ENCODE peak calls at places on chromosome 1, in eight cellular contexts. S, K, L, N, G, J, B and F are unnamed samples. For H3K27me3, the result is how much of the 10 kb centered on the place peaks cover.

GRCh38 chr1:203200059-203200553 is 13.6 kb upstream of the CHI3L1 start:
- DNase-seq in S (no peak), K (peak), L (peak), N (no peak), G (peak), J (peak), B (peak), F (peak)

GRCh38 chr1:93340090-93340489 is 5.6 kb upstream of the DR1 start:
- DNase-seq in S (no peak), K (no peak), L (no peak), N (no peak), G (no peak), J (no peak), B (no peak), F (no peak)

GRCh38 chr1:63590161-63590560 is 3.0 kb upstream of the PGM1 start:
- DNase-seq in S (no peak), K (no peak), L (no peak), N (no peak), G (no peak), J (no peak), B (no peak), F (no peak)

GRCh38 chr1:151966061-151966460 is 27.6 kb downstream of the S100A10 start:
- DNase-seq in S (no peak), K (no peak), L (no peak), N (no peak), G (no peak), J (no peak), B (no peak), F (peak)

GRCh38 chr1:25568834-25569598 is 25.6 kb downstream of the LDLRAP1 start:
- DNase-seq in S (no peak), K (peak), L (no peak), N (peak), G (no peak), J (peak), B (no peak), F (peak)

GRCh38 chr1:114219247-114219872 is 65.7 kb upstream of the SYT6 start:
- DNase-seq in S (no peak), K (peak), L (no peak), N (no peak), G (no peak), J (no peak), B (no peak), F (no peak)

GRCh38 chr1:18253093-18253492 is 145.5 kb downstream of the IGSF21 start:
- DNase-seq in S (no peak), K (no peak), L (no peak), N (no peak), G (no peak), J (no peak), B (no peak), F (no peak)

GRCh38 chr1:27816921-27817630 is 13.5 kb upstream of the PPP1R8 start:
- DNase-seq in S (no peak), K (peak), L (no peak), N (peak), G (no peak), J (no peak), B (no peak), F (no peak)

GRCh38 chr1:36842448-36842847 is 191.9 kb downstream of the GRIK3 start:
- DNase-seq in S (no peak), K (no peak), L (no peak), N (no peak), G (no peak), J (no peak), B (no peak), F (no peak)

GRCh38 chr1:36845802-36846201 is 188.5 kb downstream of the GRIK3 start:
- DNase-seq in S (no peak), K (no peak), L (no peak), N (no peak), G (no peak), J (no peak), B (peak), F (no peak)

GRCh38 chr1:36843906-36844610 is 190.3 kb downstream of the GRIK3 start:
- DNase-seq in S (no peak), K (no peak), L (no peak), N (no peak), G (no peak), J (no peak), B (no peak), F (no peak)

GRCh38 chr1:36846366-36846765 is 187.9 kb downstream of the GRIK3 start:
- DNase-seq in S (no peak), K (no peak), L (no peak), N (no peak), G (no peak), J (no peak), B (no peak), F (no peak)

DNA sequence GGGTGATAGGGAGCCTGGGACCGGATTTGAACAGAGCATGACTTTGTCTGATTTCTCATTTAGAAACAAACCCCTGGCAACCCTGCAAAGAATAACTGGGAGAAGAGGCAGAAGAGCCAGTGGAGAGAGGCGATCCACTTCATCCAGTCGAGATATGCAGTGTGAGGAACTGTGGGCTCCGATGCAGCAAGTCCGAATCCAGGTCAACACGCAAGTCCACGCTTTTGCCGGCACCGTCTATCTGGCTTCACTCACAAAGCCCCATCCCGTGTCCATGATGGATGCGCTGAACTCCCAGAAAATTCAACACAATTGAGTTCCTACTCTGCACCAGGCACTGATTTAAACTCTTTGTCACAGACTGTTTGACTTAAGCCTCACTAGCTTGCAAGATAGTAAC is 191.3 kb downstream of the GRIK3 start:
- DNase-seq in S (no peak), K (no peak), L (no peak), N (no peak), G (no peak), J (no peak), B (no peak), F (no peak)
- H3K27me3 ChIP-seq in S (under half), K (under half), L (under half), N (under half), G (under half), J (under half), B (under half), F (under half)

GRCh38 chr1:75130865-75131592 is 3.2 kb upstream of the LHX8 start:
- DNase-seq in S (no peak), K (peak), L (no peak), N (no peak), G (no peak), J (no peak), B (no peak), F (no peak)
- H3K27me3 ChIP-seq in S (under half), K (half or more), L (half or more), N (half or more), G (half or more), J (half or more), B (half or more), F (half or more)

GRCh38 chr1:38776466-38776865 is 83.1 kb downstream of the RRAGC start:
- DNase-seq in S (no peak), K (no peak), L (no peak), N (no peak), G (no peak), J (no peak), B (no peak), F (no peak)
- H3K27me3 ChIP-seq in S (under half), K (under half), L (under half), N (under half), G (under half), J (under half), B (under half), F (under half)

GRCh38 chr1:101448018-101448417 is 211.2 kb downstream of the S1PR1 start:
- DNase-seq in S (no peak), K (no peak), L (no peak), N (no peak), G (no peak), J (no peak), B (no peak), F (no peak)

GRCh38 chr1:101444873-101445618 is 208.2 kb downstream of the S1PR1 start:
- DNase-seq in S (no peak), K (no peak), L (no peak), N (no peak), G (no peak), J (no peak), B (no peak), F (no peak)

GRCh38 chr1:101440484-101440883 is 203.7 kb downstream of the S1PR1 start:
- DNase-seq in S (no peak), K (no peak), L (no peak), N (no peak), G (no peak), J (no peak), B (no peak), F (no peak)

GRCh38 chr1:101444381-101444780 is 207.6 kb downstream of the S1PR1 start:
- DNase-seq in S (no peak), K (no peak), L (no peak), N (no peak), G (no peak), J (no peak), B (no peak), F (no peak)
- H3K27me3 ChIP-seq in S (under half), K (under half), L (under half), N (under half), G (under half), J (under half), B (under half), F (under half)

GRCh38 chr1:24057171-24057570 is 54.8 kb downstream of the MYOM3 start:
- DNase-seq in S (no peak), K (no peak), L (no peak), N (no peak), G (no peak), J (no peak), B (no peak), F (no peak)

GRCh38 chr1:24062221-24062620 is 49.7 kb downstream of the MYOM3 start:
- DNase-seq in S (no peak), K (no peak), L (no peak), N (no peak), G (no peak), J (no peak), B (no peak), F (no peak)

GRCh38 chr1:24055681-24056080 is 56.3 kb downstream of the MYOM3 start:
- DNase-seq in S (no peak), K (no peak), L (no peak), N (no peak), G (no peak), J (no peak), B (no peak), F (no peak)

GRCh38 chr1:24058671-24059455 is 53.1 kb downstream of the MYOM3 start:
- DNase-seq in S (no peak), K (no peak), L (no peak), N (no peak), G (no peak), J (no peak), B (no peak), F (no peak)

DNA sequence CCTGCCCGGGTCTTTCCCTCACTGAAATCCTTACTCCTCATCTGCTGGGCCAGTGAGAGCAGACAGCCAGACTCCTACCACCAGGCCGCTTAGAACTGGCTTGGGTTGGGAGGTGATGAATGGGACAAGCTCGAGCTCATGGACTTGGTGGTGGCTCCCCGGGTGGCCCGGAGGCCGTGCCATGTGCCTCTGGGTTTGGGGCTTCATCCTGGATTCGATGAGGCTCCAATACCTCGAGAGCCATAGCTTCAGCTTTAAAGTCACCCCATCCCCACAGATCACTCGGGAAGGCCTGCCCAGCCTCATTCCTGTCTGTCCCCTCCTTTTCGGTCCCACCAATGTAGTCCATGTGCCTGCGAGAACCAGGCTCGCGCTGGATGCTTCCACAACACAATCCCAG is 51.5 kb downstream of the MYOM3 start:
- DNase-seq in S (no peak), K (no peak), L (no peak), N (no peak), G (no peak), J (no peak), B (no peak), F (no peak)
- H3K27me3 ChIP-seq in S (under half), K (under half), L (under half), N (under half), G (under half), J (under half), B (under half), F (under half)